ENCODE peak calls at places on chromosomes 12 and 14, in five cellular contexts. One of them, this sample, is unnamed.

GRCh38 chr14:96297000-96297399 is 41.0 kb downstream of the BDKRB1 start:
- DNase-seq in fibroblast of mammary gland: peak
- DNase-seq in heart right ventricle: no peak
- DNase-seq in H7: no peak
- DNase-seq in HFF-Myc: no peak
- DNase-seq in this sample: no peak

GRCh38 chr12:93245543-93245942 is 132.2 kb upstream of the NUDT4 start:
- DNase-seq in fibroblast of mammary gland: no peak
- DNase-seq in heart right ventricle: no peak
- DNase-seq in H7: peak
- DNase-seq in HFF-Myc: no peak
- DNase-seq in this sample: no peak

GRCh38 chr12:92757599-92758121 is 54.9 kb downstream of the PLEKHG7 start:
- DNase-seq in fibroblast of mammary gland: no peak
- DNase-seq in heart right ventricle: no peak
- DNase-seq in H7: no peak
- DNase-seq in HFF-Myc: no peak
- DNase-seq in this sample: no peak

GRCh38 chr14:75182820-75183219 is 6.4 kb upstream of the TMED10 start:
- DNase-seq in fibroblast of mammary gland: peak
- DNase-seq in heart right ventricle: no peak
- DNase-seq in H7: no peak
- DNase-seq in HFF-Myc: no peak
- DNase-seq in this sample: no peak

GRCh38 chr14:106665814-106666213 is 1139.4 kb downstream of the TMEM121 start:
- DNase-seq in fibroblast of mammary gland: no peak
- DNase-seq in heart right ventricle: no peak
- DNase-seq in H7: no peak
- DNase-seq in HFF-Myc: no peak
- DNase-seq in this sample: no peak

GRCh38 chr12:1218369-1218768 is 227.3 kb downstream of the ERC1 start:
- DNase-seq in fibroblast of mammary gland: no peak
- DNase-seq in heart right ventricle: no peak
- DNase-seq in H7: no peak
- DNase-seq in HFF-Myc: no peak
- DNase-seq in this sample: no peak

GRCh38 chr12:5954661-5955060 is 9.6 kb upstream of the ANO2 start:
- DNase-seq in fibroblast of mammary gland: no peak
- DNase-seq in heart right ventricle: no peak
- DNase-seq in H7: no peak
- DNase-seq in HFF-Myc: no peak
- DNase-seq in this sample: no peak

GRCh38 chr14:37508500-37508899 is 86.5 kb downstream of the FOXA1 start:
- DNase-seq in fibroblast of mammary gland: peak
- DNase-seq in heart right ventricle: no peak
- DNase-seq in H7: no peak
- DNase-seq in HFF-Myc: no peak
- DNase-seq in this sample: no peak

GRCh38 chr14:35386673-35387125 is 17.9 kb downstream of the NFKBIA start:
- DNase-seq in fibroblast of mammary gland: no peak
- DNase-seq in heart right ventricle: peak
- DNase-seq in H7: no peak
- DNase-seq in HFF-Myc: no peak
- DNase-seq in this sample: no peak

GRCh38 chr12:57726151-57726883 is 12.2 kb downstream of the AGAP2 start:
- DNase-seq in fibroblast of mammary gland: peak
- DNase-seq in heart right ventricle: peak
- DNase-seq in H7: peak
- DNase-seq in HFF-Myc: peak
- DNase-seq in this sample: no peak

GRCh38 chr12:1529862-1530591 is 64.4 kb downstream of the FBXL14 start:
- DNase-seq in fibroblast of mammary gland: no peak
- DNase-seq in heart right ventricle: peak
- DNase-seq in H7: peak
- DNase-seq in HFF-Myc: no peak
- DNase-seq in this sample: peak

GRCh38 chr12:49672351-49673181 is 34.6 kb downstream of the FMNL3 start:
- DNase-seq in fibroblast of mammary gland: no peak
- DNase-seq in heart right ventricle: peak
- DNase-seq in H7: no peak
- DNase-seq in HFF-Myc: no peak
- DNase-seq in this sample: no peak

GRCh38 chr12:88153959-88154358 is 11.9 kb downstream of the TMTC3 start:
- DNase-seq in fibroblast of mammary gland: peak
- DNase-seq in heart right ventricle: no peak
- DNase-seq in H7: no peak
- DNase-seq in HFF-Myc: peak
- DNase-seq in this sample: no peak

GRCh38 chr14:104886690-104887622 is 21.9 kb downstream of the CEP170B start:
- DNase-seq in fibroblast of mammary gland: no peak
- DNase-seq in heart right ventricle: no peak
- DNase-seq in H7: peak
- DNase-seq in HFF-Myc: no peak
- DNase-seq in this sample: peak

GRCh38 chr14:74038015-74038859 is 19.1 kb downstream of the BBOF1 start:
- DNase-seq in fibroblast of mammary gland: peak
- DNase-seq in heart right ventricle: no peak
- DNase-seq in H7: peak
- DNase-seq in HFF-Myc: no peak
- DNase-seq in this sample: no peak

GRCh38 chr14:42884100-42884499 is 1277.4 kb downstream of the LRFN5 start:
- DNase-seq in fibroblast of mammary gland: peak
- DNase-seq in heart right ventricle: no peak
- DNase-seq in H7: no peak
- DNase-seq in HFF-Myc: peak
- DNase-seq in this sample: no peak

GRCh38 chr14:102231476-102232347 is 73.3 kb downstream of the MOK start:
- DNase-seq in fibroblast of mammary gland: no peak
- DNase-seq in heart right ventricle: no peak
- DNase-seq in H7: peak
- DNase-seq in HFF-Myc: no peak
- DNase-seq in this sample: no peak

GRCh38 chr14:90936757-90937440 is 120.7 kb upstream of the TTC7B start:
- DNase-seq in fibroblast of mammary gland: no peak
- DNase-seq in heart right ventricle: no peak
- DNase-seq in H7: no peak
- DNase-seq in HFF-Myc: no peak
- DNase-seq in this sample: no peak

GRCh38 chr14:101108579-101109346 is 205.2 kb upstream of the RTL1 start:
- DNase-seq in fibroblast of mammary gland: no peak
- DNase-seq in heart right ventricle: no peak
- DNase-seq in H7: no peak
- DNase-seq in HFF-Myc: no peak
- DNase-seq in this sample: peak

GRCh38 chr12:124296295-124296915 is 1.5 kb downstream of the RFLNA start:
- DNase-seq in fibroblast of mammary gland: no peak
- DNase-seq in heart right ventricle: no peak
- DNase-seq in H7: peak
- DNase-seq in HFF-Myc: no peak
- DNase-seq in this sample: no peak
- H3K4me3 ChIP-seq in fibroblast of mammary gland: no peak
- H3K4me3 ChIP-seq in heart right ventricle: no peak
- H3K4me3 ChIP-seq in H7: no peak
- H3K4me3 ChIP-seq in HFF-Myc: no peak
- H3K4me3 ChIP-seq in this sample: no peak

GRCh38 chr12:53050426-53051057 is 677 bp downstream of the TNS2 start:
- DNase-seq in fibroblast of mammary gland: no peak
- DNase-seq in heart right ventricle: no peak
- DNase-seq in H7: peak
- DNase-seq in HFF-Myc: no peak
- DNase-seq in this sample: no peak

GRCh38 chr12:53051058-53051880 is 1.4 kb downstream of the TNS2 start:
- DNase-seq in fibroblast of mammary gland: peak
- DNase-seq in heart right ventricle: peak
- DNase-seq in H7: peak
- DNase-seq in HFF-Myc: no peak
- DNase-seq in this sample: no peak

GRCh38 chr12:53053223-53054111 is 3.6 kb downstream of the TNS2 start:
- DNase-seq in fibroblast of mammary gland: no peak
- DNase-seq in heart right ventricle: peak
- DNase-seq in H7: peak
- DNase-seq in HFF-Myc: no peak
- DNase-seq in this sample: no peak

GRCh38 chr12:53052419-53053222 is 2.8 kb downstream of the TNS2 start:
- DNase-seq in fibroblast of mammary gland: peak
- DNase-seq in heart right ventricle: peak
- DNase-seq in H7: peak
- DNase-seq in HFF-Myc: no peak
- DNase-seq in this sample: peak

GRCh38 chr12:53051881-53052412 is 2.1 kb downstream of the TNS2 start:
- DNase-seq in fibroblast of mammary gland: no peak
- DNase-seq in heart right ventricle: no peak
- DNase-seq in H7: no peak
- DNase-seq in HFF-Myc: no peak
- DNase-seq in this sample: no peak
- H3K4me3 ChIP-seq in fibroblast of mammary gland: peak
- H3K4me3 ChIP-seq in heart right ventricle: peak
- H3K4me3 ChIP-seq in H7: no peak
- H3K4me3 ChIP-seq in HFF-Myc: peak
- H3K4me3 ChIP-seq in this sample: no peak

DNA sequence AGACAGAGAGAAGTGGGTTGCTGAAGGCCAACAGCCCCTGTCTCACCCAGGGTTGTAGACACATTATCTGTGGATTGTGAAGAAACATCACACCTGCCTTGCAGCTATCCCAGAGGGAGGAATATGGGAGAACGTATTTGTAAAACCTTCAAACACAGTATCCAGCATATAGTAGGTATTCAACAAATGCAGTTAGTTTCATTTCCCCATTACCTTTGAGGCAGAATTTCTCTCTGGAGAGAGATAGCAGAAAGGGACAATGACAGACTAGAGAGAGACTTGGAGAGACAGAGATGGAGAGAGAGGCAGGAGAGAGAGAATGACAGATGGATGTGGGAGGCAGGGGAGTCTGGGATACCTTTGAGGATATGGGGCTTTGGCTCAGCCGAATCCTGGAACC is 62.0 kb downstream of the WSCD2 start:
- DNase-seq in fibroblast of mammary gland: no peak
- DNase-seq in heart right ventricle: no peak
- DNase-seq in H7: no peak
- DNase-seq in HFF-Myc: no peak
- DNase-seq in this sample: no peak
- H3K4me3 ChIP-seq in fibroblast of mammary gland: no peak
- H3K4me3 ChIP-seq in heart right ventricle: no peak
- H3K4me3 ChIP-seq in H7: no peak
- H3K4me3 ChIP-seq in HFF-Myc: no peak
- H3K4me3 ChIP-seq in this sample: no peak

DNA sequence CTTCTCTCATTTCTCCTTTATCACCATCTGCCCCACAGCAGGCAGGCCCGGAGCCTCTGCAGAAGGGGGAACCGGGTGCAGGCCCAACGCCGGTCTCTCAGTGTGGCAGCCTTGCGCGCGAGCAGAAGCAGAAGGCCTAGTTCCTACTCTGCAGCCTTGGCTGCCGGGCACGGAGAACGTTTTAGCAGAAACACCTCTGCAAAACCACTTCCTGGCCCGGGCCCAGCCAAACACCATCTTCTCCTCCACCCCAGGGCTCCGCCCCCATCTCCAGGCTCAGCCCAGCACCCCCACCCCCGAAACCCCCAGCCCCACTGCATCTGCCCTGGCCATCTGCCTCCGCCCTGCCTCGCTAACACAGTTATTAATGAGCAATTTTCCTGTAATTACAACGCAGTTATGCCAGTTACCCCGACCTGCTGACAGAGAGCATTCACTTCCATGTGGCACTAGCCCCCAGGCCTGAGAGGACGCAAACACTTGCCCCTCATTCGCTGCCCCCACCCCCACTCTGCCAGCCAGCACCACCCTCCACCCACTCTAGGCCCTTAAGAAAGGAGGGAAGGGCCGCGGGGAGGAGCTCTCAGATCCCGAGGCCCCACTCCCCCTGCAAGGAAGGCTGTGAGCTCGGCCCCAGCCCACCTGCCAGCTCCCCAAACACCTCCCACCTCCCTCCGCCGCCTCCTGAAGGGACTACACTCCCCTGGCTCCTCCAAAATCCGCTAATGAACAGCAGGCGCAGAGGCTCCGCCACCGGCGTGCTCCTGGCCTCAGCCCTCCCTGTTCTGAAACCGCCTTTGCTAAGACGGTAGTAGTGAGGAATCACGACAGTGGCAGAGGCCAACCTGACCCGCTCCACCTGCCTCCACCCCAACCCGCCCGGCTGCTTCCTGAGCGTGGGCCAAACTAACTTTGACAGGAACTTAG is 44.7 kb upstream of the FBRSL1 start:
- DNase-seq in fibroblast of mammary gland: no peak
- DNase-seq in heart right ventricle: no peak
- DNase-seq in H7: peak
- DNase-seq in HFF-Myc: no peak
- DNase-seq in this sample: no peak
- H3K4me3 ChIP-seq in fibroblast of mammary gland: peak
- H3K4me3 ChIP-seq in heart right ventricle: peak
- H3K4me3 ChIP-seq in H7: peak
- H3K4me3 ChIP-seq in HFF-Myc: no peak
- H3K4me3 ChIP-seq in this sample: peak

GRCh38 chr12:77047341-77048202 is 17.8 kb downstream of the E2F7 start:
- DNase-seq in fibroblast of mammary gland: no peak
- DNase-seq in heart right ventricle: no peak
- DNase-seq in H7: no peak
- DNase-seq in HFF-Myc: no peak
- DNase-seq in this sample: no peak

GRCh38 chr12:77045183-77045582 is 20.2 kb downstream of the E2F7 start:
- DNase-seq in fibroblast of mammary gland: no peak
- DNase-seq in heart right ventricle: no peak
- DNase-seq in H7: no peak
- DNase-seq in HFF-Myc: no peak
- DNase-seq in this sample: no peak

GRCh38 chr12:77053259-77053658 is 12.1 kb downstream of the E2F7 start:
- DNase-seq in fibroblast of mammary gland: no peak
- DNase-seq in heart right ventricle: no peak
- DNase-seq in H7: no peak
- DNase-seq in HFF-Myc: no peak
- DNase-seq in this sample: no peak

GRCh38 chr12:77054856-77055255 is 10.5 kb downstream of the E2F7 start:
- DNase-seq in fibroblast of mammary gland: no peak
- DNase-seq in heart right ventricle: no peak
- DNase-seq in H7: no peak
- DNase-seq in HFF-Myc: no peak
- DNase-seq in this sample: no peak

GRCh38 chr12:77049767-77050353 is 15.5 kb downstream of the E2F7 start:
- DNase-seq in fibroblast of mammary gland: peak
- DNase-seq in heart right ventricle: peak
- DNase-seq in H7: peak
- DNase-seq in HFF-Myc: peak
- DNase-seq in this sample: no peak
- H3K4me3 ChIP-seq in fibroblast of mammary gland: no peak
- H3K4me3 ChIP-seq in heart right ventricle: no peak
- H3K4me3 ChIP-seq in H7: no peak
- H3K4me3 ChIP-seq in HFF-Myc: no peak
- H3K4me3 ChIP-seq in this sample: no peak

DNA sequence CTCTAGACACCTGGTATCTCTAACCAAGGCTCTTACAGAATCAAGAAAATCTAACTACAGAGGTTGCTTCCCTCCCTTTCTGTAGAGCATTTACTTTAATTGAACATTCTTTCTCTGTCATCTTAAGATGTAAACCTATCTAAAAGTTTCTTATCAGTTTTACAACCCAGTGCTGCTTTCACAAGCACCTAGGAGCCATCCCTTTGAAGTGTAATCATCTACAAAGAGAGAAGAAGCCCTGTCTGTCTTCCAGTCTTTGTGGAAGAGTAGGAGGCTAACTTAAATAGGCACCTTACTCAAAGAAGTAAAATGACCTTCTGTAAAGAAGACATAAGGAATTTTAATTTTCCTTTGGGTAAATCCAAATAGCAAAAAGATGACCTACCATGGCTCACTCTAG is 763.9 kb upstream of the LRFN5 start:
- DNase-seq in fibroblast of mammary gland: no peak
- DNase-seq in heart right ventricle: no peak
- DNase-seq in H7: no peak
- DNase-seq in HFF-Myc: no peak
- DNase-seq in this sample: no peak
- H3K4me3 ChIP-seq in fibroblast of mammary gland: no peak
- H3K4me3 ChIP-seq in heart right ventricle: no peak
- H3K4me3 ChIP-seq in H7: no peak
- H3K4me3 ChIP-seq in HFF-Myc: no peak
- H3K4me3 ChIP-seq in this sample: no peak